ENCODE peak calls at places on chromosomes 3 and 15, in six cellular contexts. S is HCT116, E is prostate gland, B is suprapubic skin, P is GM23338, V is stomach. Z is an unnamed sample.

GRCh38 chr3:129619726-129620162 is 13.3 kb upstream of the PLXND1 start:
- DNase-seq in S (no peak), E (no peak), B (peak; percentile 60), P (no peak), V (no peak), Z (peak; percentile 69)

GRCh38 chr15:65101418-65101890 is 13.5 kb downstream of the UBAP1L start:
- DNase-seq in S (peak; percentile 22), E (peak; percentile 51), B (peak; percentile 71), P (peak; percentile 95), V (peak; percentile 50), Z (no peak)

GRCh38 chr15:87129916-87130315 is 1050.2 kb downstream of the AGBL1 start:
- DNase-seq in S (no peak), E (no peak), B (no peak), P (no peak), V (no peak), Z (no peak)

GRCh38 chr3:52836991-52837390 is 2.2 kb upstream of the MUSTN1 start:
- DNase-seq in S (no peak), E (no peak), B (no peak), P (no peak), V (no peak), Z (no peak)

GRCh38 chr3:119294889-119295769 is 946 bp downstream of the ARHGAP31 start:
- DNase-seq in S (no peak), E (peak; percentile 43), B (no peak), P (peak; percentile 74), V (no peak), Z (peak; percentile 86)

GRCh38 chr3:165459924-165460540 is 263.8 kb upstream of the SLITRK3 start:
- DNase-seq in S (no peak), E (no peak), B (no peak), P (no peak), V (no peak), Z (no peak)

GRCh38 chr3:20405731-20406130 is 219.7 kb upstream of the SGO1 start:
- DNase-seq in S (no peak), E (no peak), B (no peak), P (no peak), V (no peak), Z (no peak)

GRCh38 chr3:187186375-187186774 is 10.9 kb upstream of the RTP1 start:
- DNase-seq in S (no peak), E (no peak), B (no peak), P (no peak), V (no peak), Z (no peak)

DNA sequence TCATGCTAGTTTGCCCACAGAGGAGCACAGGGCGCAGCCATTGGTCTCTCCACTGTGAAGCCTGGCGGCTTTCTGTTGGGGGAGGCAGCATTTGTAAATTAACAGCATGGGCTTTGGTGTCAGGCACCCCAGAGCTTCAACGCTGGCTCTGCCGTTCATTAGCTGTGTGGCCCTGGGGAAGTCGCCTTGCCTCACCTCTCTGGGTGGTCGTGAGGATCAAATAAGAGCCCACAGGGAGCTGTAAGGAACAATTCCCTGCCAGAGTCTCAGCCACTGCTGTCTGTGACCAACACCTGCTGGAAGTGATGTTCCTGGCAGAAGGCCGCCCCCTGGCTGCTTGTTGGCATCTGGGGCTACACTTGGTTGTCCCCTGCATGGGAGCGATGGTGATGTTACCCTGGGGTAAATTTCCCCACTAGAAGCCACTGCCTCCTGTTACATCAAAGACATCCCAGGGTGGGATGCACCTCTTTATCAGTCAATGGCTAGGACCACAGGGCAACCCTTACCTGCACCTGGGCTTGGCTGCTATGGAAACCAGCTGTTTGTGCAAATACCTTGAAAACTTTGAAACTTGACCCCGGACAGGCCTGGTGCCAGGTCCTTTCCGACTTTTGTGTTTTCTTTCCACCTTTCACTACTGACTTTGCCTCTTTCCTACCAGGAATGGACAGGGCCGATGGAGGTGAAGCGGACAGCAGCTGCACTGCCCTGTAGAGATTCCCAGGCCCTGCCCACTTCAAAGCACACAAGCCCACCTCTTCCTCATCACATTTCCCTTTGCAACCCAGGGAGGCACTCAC is 36.9 kb downstream of the DNASE1L3 start:
- DNase-seq in S (no peak), E (peak; percentile 73), B (no peak), P (peak; percentile 77), V (peak; percentile 69), Z (peak; percentile 83)
- TF ChIP-seq CTCF in S (peak; percentile 66), E (no peak), B (peak; percentile 21), P (peak; percentile 53), V (no peak), Z (peak; percentile 28)

GRCh38 chr15:92801774-92802464 is 98.2 kb upstream of the CHD2 start:
- DNase-seq in S (peak; percentile 71), E (no peak), B (no peak), P (no peak), V (no peak), Z (no peak)

GRCh38 chr15:92797168-92798052 is 102.7 kb upstream of the CHD2 start:
- DNase-seq in S (peak; percentile 73), E (peak; percentile 81), B (no peak), P (peak; percentile 93), V (no peak), Z (no peak)

GRCh38 chr15:92801412-92801773 is 98.7 kb upstream of the CHD2 start:
- DNase-seq in S (peak; percentile 89), E (no peak), B (no peak), P (no peak), V (no peak), Z (peak; percentile 64)

GRCh38 chr15:92803536-92803851 is 96.6 kb upstream of the CHD2 start:
- DNase-seq in S (no peak), E (no peak), B (no peak), P (no peak), V (no peak), Z (no peak)

DNA sequence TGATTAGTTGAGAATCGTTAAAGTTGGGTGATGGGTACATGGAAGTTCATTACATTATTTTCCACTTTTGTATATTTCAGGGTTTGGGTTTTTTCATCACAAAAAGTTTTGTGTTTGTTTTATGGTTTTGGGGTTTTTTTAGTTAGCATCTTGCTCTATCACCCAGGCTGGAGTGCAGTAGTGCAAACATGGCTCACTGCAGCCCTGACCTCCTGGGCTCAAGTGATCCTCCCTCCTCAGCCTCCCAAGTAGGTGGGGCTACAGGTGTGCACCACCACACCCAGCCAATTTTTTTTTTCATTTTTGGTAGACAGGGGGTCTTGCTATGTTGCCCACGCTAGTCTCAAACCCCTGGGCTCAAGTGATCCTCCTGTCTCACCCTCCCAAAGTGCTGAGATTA is 100.1 kb upstream of the CHD2 start:
- DNase-seq in S (no peak), E (no peak), B (no peak), P (no peak), V (no peak), Z (peak; percentile 34)
- H3K27ac ChIP-seq in S (peak overlapping the region; percentile 99), E (no peak overlapping the region), B (no peak overlapping the region), P (no peak overlapping the region), V (no peak overlapping the region), Z (no peak overlapping the region)

DNA sequence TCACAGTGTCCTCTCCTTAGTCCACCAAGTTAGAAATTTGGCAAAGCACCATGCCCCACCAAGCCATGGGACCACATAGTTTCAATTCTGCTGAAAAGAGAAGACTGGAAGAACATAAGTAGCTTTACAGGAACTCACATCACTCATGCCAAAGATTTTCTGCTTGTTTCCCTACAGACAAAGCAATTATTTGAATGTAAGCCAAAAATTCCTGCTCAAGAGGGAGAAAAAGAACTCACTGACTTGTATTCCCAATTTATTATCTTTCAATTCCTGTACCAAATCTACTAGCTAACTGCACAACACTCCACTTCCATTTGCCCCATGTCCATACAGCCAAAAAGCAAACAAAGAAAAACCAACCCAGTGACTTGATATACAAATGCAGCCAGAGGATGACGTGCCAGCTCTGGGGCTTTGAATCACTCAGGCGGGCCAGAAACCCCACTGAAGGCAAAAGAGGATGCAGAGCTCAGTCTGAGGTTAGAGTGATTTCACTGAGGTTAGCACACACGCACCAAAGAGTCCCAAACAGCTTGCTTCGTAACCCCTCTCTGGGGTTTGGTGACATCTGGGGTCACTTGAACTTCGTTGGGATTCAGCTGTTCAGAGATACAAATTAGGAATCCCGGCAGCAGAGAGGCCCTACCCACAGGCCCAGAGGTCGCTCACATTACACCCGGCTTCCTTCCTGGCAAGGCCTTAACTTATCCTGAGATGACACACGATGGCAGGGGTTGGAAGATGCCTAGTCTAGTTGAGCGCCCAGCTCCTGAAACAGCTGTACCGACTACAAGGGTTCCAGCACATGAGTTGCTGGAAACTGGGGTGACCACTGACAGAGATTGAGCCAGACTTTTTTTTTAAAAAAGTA is 1.7 kb downstream of the RFTN1 start:
- DNase-seq in S (no peak), E (no peak), B (peak; percentile 80), P (peak; percentile 29), V (peak; percentile 56), Z (peak; percentile 87)
- TF ChIP-seq POLR2AphosphoS5 in S (no peak), E (no peak), B (peak; percentile 13), P (no peak), V (peak; percentile 56), Z (peak; percentile 83)

GRCh38 chr3:189204467-189204866 is 32.7 kb downstream of the TPRG1 start:
- DNase-seq in S (no peak), E (no peak), B (no peak), P (no peak), V (no peak), Z (no peak)
- TF ChIP-seq CTCF in S (no peak), E (no peak), B (no peak), P (no peak), V (no peak), Z (no peak)

GRCh38 chr3:107285197-107285596 is 92.0 kb upstream of the CCDC54 start:
- DNase-seq in S (no peak), E (no peak), B (no peak), P (peak; percentile 86), V (no peak), Z (no peak)
- H3K27ac ChIP-seq in S (no peak overlapping the region), E (no peak overlapping the region), B (no peak overlapping the region), P (no peak overlapping the region), V (no peak overlapping the region), Z (no peak overlapping the region)

GRCh38 chr3:58387650-58388546 is 45.7 kb downstream of the PDHB start:
- DNase-seq in S (no peak), E (no peak), B (no peak), P (no peak), V (no peak), Z (no peak)

GRCh38 chr3:58383904-58384303 is 49.7 kb downstream of the PDHB start:
- DNase-seq in S (peak; percentile 79), E (peak; percentile 27), B (no peak), P (no peak), V (no peak), Z (no peak)

GRCh38 chr3:58388550-58389061 is 45.0 kb downstream of the PDHB start:
- DNase-seq in S (no peak), E (no peak), B (no peak), P (peak; percentile 34), V (no peak), Z (no peak)

GRCh38 chr3:58384381-58385090 is 49.1 kb downstream of the PDHB start:
- DNase-seq in S (no peak), E (no peak), B (no peak), P (no peak), V (no peak), Z (no peak)

DNA sequence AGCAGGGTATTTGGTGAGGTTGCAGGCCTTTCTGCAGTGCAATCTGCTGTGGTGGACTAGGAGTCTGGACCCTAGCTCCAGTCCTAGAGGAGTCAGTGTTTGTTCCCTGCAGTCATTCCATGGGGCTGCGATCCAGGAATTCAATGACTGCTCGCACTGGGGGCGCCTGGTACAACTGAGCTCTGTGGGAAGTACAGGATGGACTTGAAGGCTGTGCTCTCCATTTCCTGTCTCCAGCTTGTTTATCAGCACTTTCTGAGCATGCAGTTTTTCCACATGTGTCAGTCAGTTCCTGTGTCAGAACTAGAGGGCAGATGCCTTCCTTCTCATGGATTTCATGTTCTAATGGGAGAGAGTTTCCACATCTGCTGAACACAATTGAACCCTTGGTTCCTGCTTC is 46.7 kb downstream of the PDHB start:
- DNase-seq in S (no peak), E (no peak), B (no peak), P (peak; percentile 30), V (peak; percentile 29), Z (no peak)
- TF ChIP-seq POLR2AphosphoS5 in S (no peak), E (no peak), B (no peak), P (no peak), V (peak; percentile 57), Z (no peak)